ENCODE peak calls at places on chromosomes 11 and 22, in ten cellular contexts. N, R, X, H, K, C, A, M, L and S are unnamed samples.

GRCh38 chr11:35146074-35146521 is 7.1 kb downstream of the CD44 start:
- DNase-seq in N (peak; percentile 69), R (no peak), X (no peak), H (peak; percentile 67), K (no peak), C (no peak), A (no peak), M (peak; percentile 91), L (no peak), S (peak; percentile 31)

GRCh38 chr11:57205046-57205671 is 23.4 kb downstream of the LRRC55 start:
- DNase-seq in N (no peak), R (no peak), X (no peak), H (no peak), K (peak; percentile 61), C (peak; percentile 19), A (no peak), M (no peak), L (peak; percentile 88), S (no peak)

GRCh38 chr22:20992456-20993303 is 9.2 kb downstream of the THAP7 start:
- DNase-seq in N (no peak), R (no peak), X (no peak), H (no peak), K (no peak), C (no peak), A (no peak), M (no peak), L (no peak), S (no peak)

GRCh38 chr11:69035150-69035958 is 13.4 kb upstream of the TPCN2 start:
- DNase-seq in N (no peak), R (no peak), X (peak; percentile 56), H (no peak), K (no peak), C (no peak), A (peak; percentile 74), M (no peak), L (no peak), S (no peak)

GRCh38 chr11:1163321-1163910 is 5.7 kb downstream of the MUC5AC start:
- DNase-seq in N (no peak), R (no peak), X (no peak), H (no peak), K (no peak), C (no peak), A (no peak), M (no peak), L (no peak), S (no peak)

GRCh38 chr22:26767351-26767970 is 110.1 kb downstream of the MIAT start:
- DNase-seq in N (no peak), R (no peak), X (no peak), H (no peak), K (no peak), C (no peak), A (no peak), M (no peak), L (no peak), S (no peak)

GRCh38 chr22:42078469-42079318 is 806 bp upstream of the SMDT1 start:
- DNase-seq in N (no peak), R (no peak), X (no peak), H (peak; percentile 27), K (peak; percentile 28), C (no peak), A (no peak), M (no peak), L (no peak), S (no peak)

GRCh38 chr11:81219661-81220060 is 1514.0 kb downstream of the FAM181B start:
- DNase-seq in N (no peak), R (no peak), X (no peak), H (no peak), K (no peak), C (no peak), A (no peak), M (no peak), L (no peak), S (no peak)

GRCh38 chr11:1934326-1935155 is 12.6 kb upstream of the MRPL23 start:
- DNase-seq in N (no peak), R (peak; percentile 38), X (no peak), H (no peak), K (no peak), C (no peak), A (no peak), M (no peak), L (no peak), S (no peak)

GRCh38 chr22:22248878-22249277 is 4.3 kb downstream of the VPREB1 start:
- DNase-seq in N (no peak), R (no peak), X (no peak), H (no peak), K (no peak), C (no peak), A (no peak), M (peak; percentile 49), L (no peak), S (no peak)

GRCh38 chr11:67644042-67644441 is 4.5 kb upstream of the TBX10 start:
- DNase-seq in N (no peak), R (no peak), X (no peak), H (no peak), K (peak; percentile 9), C (no peak), A (no peak), M (no peak), L (no peak), S (no peak)

GRCh38 chr22:27697888-27698287 is 103.7 kb downstream of the MN1 start:
- DNase-seq in N (no peak), R (no peak), X (no peak), H (no peak), K (no peak), C (no peak), A (no peak), M (no peak), L (no peak), S (no peak)

GRCh38 chr11:85898456-85898855 is 43.3 kb downstream of the CCDC83 start:
- DNase-seq in N (no peak), R (no peak), X (no peak), H (no peak), K (peak; percentile 40), C (no peak), A (no peak), M (no peak), L (no peak), S (no peak)

GRCh38 chr22:39176673-39177455 is 24.4 kb upstream of the CBX7 start:
- DNase-seq in N (no peak), R (peak; percentile 44), X (no peak), H (no peak), K (no peak), C (no peak), A (no peak), M (no peak), L (no peak), S (no peak)

GRCh38 chr22:45584121-45584570 is 81.5 kb downstream of the FBLN1 start:
- DNase-seq in N (no peak), R (no peak), X (no peak), H (no peak), K (peak; percentile 43), C (no peak), A (no peak), M (no peak), L (no peak), S (no peak)

GRCh38 chr22:38033522-38034277 is 23.5 kb upstream of the PICK1 start:
- DNase-seq in N (no peak), R (no peak), X (no peak), H (no peak), K (no peak), C (no peak), A (peak; percentile 82), M (no peak), L (no peak), S (no peak)

GRCh38 chr11:14300661-14301304 is 58.2 kb downstream of the RRAS2 start:
- DNase-seq in N (peak; percentile 15), R (peak; percentile 53), X (peak; percentile 66), H (peak; percentile 35), K (peak; percentile 80), C (peak; percentile 29), A (peak; percentile 72), M (peak; percentile 70), L (peak; percentile 23), S (peak; percentile 9)

GRCh38 chr11:67606150-67606476 is 623 bp upstream of the NDUFV1 start:
- DNase-seq in N (no peak), R (no peak), X (no peak), H (no peak), K (no peak), C (no peak), A (peak; percentile 67), M (no peak), L (no peak), S (no peak)

GRCh38 chr11:44556735-44557409 is 8.6 kb upstream of the CD82 start:
- DNase-seq in N (peak; percentile 61), R (peak; percentile 66), X (peak; percentile 70), H (peak; percentile 69), K (peak; percentile 45), C (peak; percentile 54), A (peak; percentile 78), M (peak; percentile 75), L (peak; percentile 53), S (peak; percentile 48)

GRCh38 chr11:133570376-133570775 is 38.1 kb upstream of the OPCML start:
- DNase-seq in N (no peak), R (no peak), X (no peak), H (no peak), K (no peak), C (no peak), A (no peak), M (no peak), L (peak; percentile 31), S (no peak)

GRCh38 chr11:106021181-106021966 is 666 bp downstream of the MSANTD4 start:
- DNase-seq in N (no peak), R (peak; percentile 41), X (no peak), H (no peak), K (peak; percentile 61), C (no peak), A (no peak), M (no peak), L (no peak), S (no peak)

GRCh38 chr11:122038543-122038942 is 77.5 kb downstream of the BLID start:
- DNase-seq in N (no peak), R (no peak), X (no peak), H (no peak), K (peak; percentile 92), C (no peak), A (no peak), M (no peak), L (peak; percentile 14), S (no peak)

GRCh38 chr22:49965291-49966040 is 4.9 kb downstream of the PIM3 start:
- DNase-seq in N (peak; percentile 29), R (peak; percentile 55), X (peak; percentile 18), H (no peak), K (no peak), C (peak; percentile 13), A (peak; percentile 67), M (no peak), L (no peak), S (no peak)

GRCh38 chr11:133977067-133977681 is 20.4 kb upstream of the IGSF9B start:
- DNase-seq in N (no peak), R (no peak), X (no peak), H (no peak), K (no peak), C (no peak), A (no peak), M (peak; percentile 78), L (no peak), S (no peak)

GRCh38 chr22:39405346-39406085 is 5.9 kb downstream of the TAB1 start:
- DNase-seq in N (peak; percentile 17), R (no peak), X (no peak), H (no peak), K (peak; percentile 82), C (no peak), A (no peak), M (no peak), L (no peak), S (no peak)

GRCh38 chr11:109934151-109934550 is 159.0 kb upstream of the ZC3H12C start:
- DNase-seq in N (no peak), R (no peak), X (no peak), H (no peak), K (no peak), C (no peak), A (no peak), M (no peak), L (no peak), S (no peak)